ENCODE peak calls at places on chromosomes 16 and 17, in eight cellular contexts. M, J, L, R, H, D, I and Z are unnamed samples.
A peak's percentile ranks its signal among the peaks of the same experiment; 100 is the strongest.

GRCh38 chr16:78376452-78376851 is 277.0 kb downstream of the WWOX start:
- DNase-seq in M (no peak), J (no peak), L (no peak), R (no peak), H (no peak), D (no peak), I (no peak), Z (no peak)

GRCh38 chr16:54326266-54326662 is 39.7 kb upstream of the IRX3 start:
- DNase-seq in M (no peak), J (peak; percentile 67), L (no peak), R (peak; percentile 69), H (no peak), D (no peak), I (peak; percentile 35), Z (no peak)

GRCh38 chr16:81276323-81276722 is 37.8 kb downstream of the BCO1 start:
- DNase-seq in M (no peak), J (no peak), L (no peak), R (no peak), H (no peak), D (no peak), I (no peak), Z (no peak)

GRCh38 chr16:81137012-81137335 is 40.8 kb upstream of the GCSH start:
- DNase-seq in M (no peak), J (no peak), L (no peak), R (peak; percentile 25), H (no peak), D (peak; percentile 35), I (peak; percentile 56), Z (no peak)

GRCh38 chr16:4319454-4319853 is 3.6 kb downstream of the GLIS2 start:
- DNase-seq in M (no peak), J (no peak), L (no peak), R (peak; percentile 36), H (no peak), D (no peak), I (no peak), Z (no peak)

GRCh38 chr17:48024149-48025039 is 13.2 kb downstream of the COPZ2 start:
- DNase-seq in M (no peak), J (peak; percentile 61), L (peak; percentile 94), R (peak; percentile 21), H (no peak), D (peak; percentile 85), I (peak; percentile 64), Z (peak; percentile 54)

GRCh38 chr16:73418746-73419145 is 370.8 kb upstream of the ZFHX3 start:
- DNase-seq in M (no peak), J (no peak), L (no peak), R (no peak), H (no peak), D (no peak), I (no peak), Z (no peak)

GRCh38 chr17:69466905-69467630 is 52.6 kb downstream of the MAP2K6 start:
- DNase-seq in M (peak; percentile 63), J (peak; percentile 76), L (peak; percentile 42), R (peak; percentile 20), H (no peak), D (peak; percentile 56), I (no peak), Z (no peak)

GRCh38 chr16:63530208-63530607 is 1494.0 kb upstream of the CDH8 start:
- DNase-seq in M (no peak), J (no peak), L (no peak), R (no peak), H (no peak), D (no peak), I (no peak), Z (no peak)

GRCh38 chr17:30232822-30233427 is 2.6 kb downstream of the SLC6A4 start:
- DNase-seq in M (no peak), J (no peak), L (no peak), R (no peak), H (no peak), D (no peak), I (no peak), Z (no peak)

GRCh38 chr17:39196820-39197331 is 593 bp downstream of the CACNB1 start:
- DNase-seq in M (no peak), J (peak; percentile 59), L (peak; percentile 35), R (no peak), H (no peak), D (peak; percentile 62), I (peak; percentile 28), Z (no peak)